ENCODE peak calls at places on chromosomes 5 and 9, in five cellular contexts. F is heart left ventricle, X is left ventricle myocardium inferior, L is Karpas-422, W is heart right ventricle. I is an unnamed sample.
A peak's percentile ranks its signal among the peaks of the same experiment; 100 is the strongest.

GRCh38 chr5:124746916-124747769 is 704 bp upstream of the ZNF608 start:
- DNase-seq in F (peak; percentile 74), X (peak; percentile 73), L (peak; percentile 93), W (peak; percentile 65), I (peak; percentile 87)

GRCh38 chr5:76462097-76462702 is 59.1 kb downstream of the IQGAP2 start:
- DNase-seq in F (no peak), X (no peak), L (no peak), W (no peak), I (no peak)

GRCh38 chr5:61669531-61669930 is 337.5 kb downstream of the ZSWIM6 start:
- DNase-seq in F (no peak), X (no peak), L (no peak), W (no peak), I (no peak)

GRCh38 chr9:106771618-106772017 is 91.3 kb upstream of the ZNF462 start:
- DNase-seq in F (no peak), X (peak; percentile 26), L (no peak), W (peak; percentile 39), I (no peak)

GRCh38 chr9:96514108-96514824 is 64.3 kb downstream of the HABP4 start:
- DNase-seq in F (no peak), X (no peak), L (no peak), W (no peak), I (no peak)

GRCh38 chr5:173953528-173954090 is 35.4 kb upstream of the C5orf47 start:
- DNase-seq in F (no peak), X (no peak), L (no peak), W (no peak), I (no peak)

GRCh38 chr5:55720188-55720703 is 8.1 kb upstream of the SLC38A9 start:
- DNase-seq in F (no peak), X (no peak), L (no peak), W (no peak), I (no peak)

GRCh38 chr9:122190597-122191381 is 31.1 kb downstream of the MORN5 start:
- DNase-seq in F (no peak), X (no peak), L (no peak), W (no peak), I (no peak)

GRCh38 chr5:135246605-135246922 is 152.5 kb downstream of the MACROH2A1 start:
- DNase-seq in F (no peak), X (no peak), L (no peak), W (no peak), I (no peak)

GRCh38 chr5:2039180-2039531 is 156.4 kb upstream of the IRX4 start:
- DNase-seq in F (no peak), X (no peak), L (no peak), W (no peak), I (no peak)

GRCh38 chr9:126819482-126819881 is 14.6 kb downstream of the ZBTB43 start:
- DNase-seq in F (no peak), X (no peak), L (no peak), W (no peak), I (no peak)

GRCh38 chr9:133844876-133845658 is 106.9 kb upstream of the SARDH start:
- DNase-seq in F (peak; percentile 91), X (peak; percentile 79), L (no peak), W (peak; percentile 83), I (peak; percentile 89)

GRCh38 chr9:133845659-133845947 is 107.5 kb upstream of the SARDH start:
- DNase-seq in F (no peak), X (no peak), L (no peak), W (no peak), I (no peak)

GRCh38 chr9:133843751-133844373 is 105.7 kb upstream of the SARDH start:
- DNase-seq in F (peak; percentile 24), X (no peak), L (no peak), W (no peak), I (no peak)

GRCh38 chr9:133843250-133843649 is 105.1 kb upstream of the SARDH start:
- DNase-seq in F (no peak), X (no peak), L (no peak), W (no peak), I (no peak)

GRCh38 chr9:133844431-133844830 is 106.3 kb upstream of the SARDH start:
- DNase-seq in F (no peak), X (no peak), L (no peak), W (no peak), I (no peak)
- H3K27ac ChIP-seq in F (peak overlapping the region; percentile 80), X (peak overlapping the region; percentile 82), L (no peak overlapping the region), W (peak overlapping the region; percentile 82), I (no peak overlapping the region)

DNA sequence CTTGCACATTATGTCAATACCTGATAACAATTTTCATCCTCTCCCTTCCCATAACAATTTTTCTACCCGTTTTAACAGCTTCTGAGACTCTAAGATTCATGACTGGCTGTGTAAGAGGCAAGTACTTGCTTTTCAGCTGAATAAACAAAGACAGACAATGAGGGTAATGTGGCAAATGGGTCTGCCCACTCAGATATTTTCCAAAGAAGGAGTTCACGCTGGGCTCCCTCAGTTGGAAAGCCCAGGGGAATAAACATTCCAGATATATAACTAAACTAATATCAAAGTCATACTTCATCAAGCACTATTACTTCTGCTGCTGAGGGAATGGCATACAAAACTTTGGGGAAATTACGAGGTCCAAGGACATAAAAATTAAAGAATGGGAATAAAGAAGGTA is 24.4 kb downstream of the MEGF9 start:
- DNase-seq in F (no peak), X (no peak), L (no peak), W (no peak), I (no peak)
- H3K4me1 ChIP-seq in F (no peaks in the 10 kb centered on the region), X (peaks cover 29% of the 10 kb centered on the region), L (peaks cover 92% of the 10 kb centered on the region), W (no peaks in the 10 kb centered on the region), I (no peaks in the 10 kb centered on the region)

GRCh38 chr9:71895122-71895521 is 15.9 kb downstream of the ABHD17B start:
- DNase-seq in F (no peak), X (no peak), L (no peak), W (no peak), I (no peak)

GRCh38 chr9:71890042-71890680 is 20.8 kb downstream of the ABHD17B start:
- DNase-seq in F (no peak), X (no peak), L (no peak), W (no peak), I (no peak)

GRCh38 chr9:71896762-71897161 is 14.2 kb downstream of the ABHD17B start:
- DNase-seq in F (no peak), X (no peak), L (no peak), W (no peak), I (no peak)

GRCh38 chr9:71895955-71896354 is 15.0 kb downstream of the ABHD17B start:
- DNase-seq in F (no peak), X (no peak), L (no peak), W (no peak), I (no peak)

DNA sequence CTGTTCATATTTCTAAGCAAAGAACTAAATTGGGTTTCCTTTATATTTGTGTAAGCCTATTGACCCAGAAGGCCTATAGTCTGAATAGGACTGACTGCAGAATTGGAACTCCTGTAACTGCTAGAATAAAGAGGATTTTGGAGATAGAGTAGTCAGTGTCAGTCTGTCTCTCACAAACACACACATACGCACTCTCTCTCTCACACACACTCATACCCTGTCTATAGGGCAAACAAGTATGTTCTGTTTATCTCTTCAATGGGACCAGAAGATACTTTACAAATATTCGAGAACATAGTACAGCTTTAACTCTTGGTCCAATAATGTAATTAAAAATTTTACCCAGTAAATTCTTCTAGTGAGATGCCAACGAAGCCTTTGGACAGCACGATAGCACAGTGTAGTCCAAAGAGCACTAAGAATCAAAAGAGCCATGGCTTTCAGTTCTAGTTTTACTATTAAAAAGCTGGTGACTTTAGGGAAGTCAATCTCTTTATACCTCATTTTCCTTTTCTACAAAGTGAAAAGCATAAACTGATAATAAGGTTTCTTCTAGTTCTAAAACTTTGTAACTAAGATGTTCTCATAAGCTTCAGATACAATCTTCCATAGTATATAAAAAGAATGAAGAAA is 19.3 kb downstream of the ABHD17B start:
- DNase-seq in F (no peak), X (no peak), L (no peak), W (no peak), I (no peak)
- H3K27ac ChIP-seq in F (no peak overlapping the region), X (no peak overlapping the region), L (no peak overlapping the region), W (no peak overlapping the region), I (no peak overlapping the region)

GRCh38 chr5:59286510-59286909 is 607.0 kb downstream of the PDE4D start:
- DNase-seq in F (no peak), X (no peak), L (no peak), W (no peak), I (no peak)
- H3K4me1 ChIP-seq in F (no peaks in the 10 kb centered on the region), X (peaks cover 16% of the 10 kb centered on the region), L (no peaks in the 10 kb centered on the region), W (no peaks in the 10 kb centered on the region), I (no peaks in the 10 kb centered on the region)

GRCh38 chr9:77915744-77916143 is 115.9 kb downstream of the GNAQ start:
- DNase-seq in F (no peak), X (no peak), L (no peak), W (no peak), I (no peak)
- H3K27ac ChIP-seq in F (no peak overlapping the region), X (peak overlapping the region; percentile 1), L (no peak overlapping the region), W (peak overlapping the region; percentile 10), I (no peak overlapping the region)